ENCODE peak calls at places on chromosomes 13 and 19, in four cellular contexts. M is H9, H is cardiac muscle cell, G is mucosa of descending colon. O is an unnamed sample.

GRCh38 chr19:58581227-58582141 is 8.3 kb upstream of the MZF1 start:
- DNase-seq in M (peak), H (peak), G (peak), O (peak)

GRCh38 chr13:50635504-50635903 is 208.0 kb downstream of the DLEU7 start:
- DNase-seq in M (no peak), H (no peak), G (peak), O (no peak)

GRCh38 chr13:40113644-40114304 is 458.3 kb downstream of the COG6 start:
- DNase-seq in M (no peak), H (no peak), G (no peak), O (no peak)

GRCh38 chr19:38657633-38658222 is 10.3 kb downstream of the ACTN4 start:
- DNase-seq in M (no peak), H (no peak), G (no peak), O (no peak)

GRCh38 chr19:47765522-47766358 is 12.8 kb upstream of the SELENOW start:
- DNase-seq in M (peak), H (peak), G (peak), O (no peak)

GRCh38 chr13:39209731-39210633 is 171.7 kb downstream of the NHLRC3 start:
- DNase-seq in M (no peak), H (no peak), G (no peak), O (no peak)

GRCh38 chr19:38143847-38144246 is 80.2 kb downstream of the DPF1 start:
- DNase-seq in M (no peak), H (no peak), G (no peak), O (no peak)

GRCh38 chr19:38713227-38713649 is 31.0 kb downstream of the CAPN12 start:
- DNase-seq in M (no peak), H (no peak), G (no peak), O (no peak)

GRCh38 chr13:41458187-41458938 is 1.0 kb downstream of the RGCC start:
- DNase-seq in M (peak), H (peak), G (peak), O (no peak)

GRCh38 chr19:35205733-35206323 is 22.7 kb downstream of the FAM187B start:
- DNase-seq in M (no peak), H (no peak), G (no peak), O (no peak)

GRCh38 chr13:36965767-36966166 is 33.4 kb downstream of the ALG5 start:
- DNase-seq in M (no peak), H (no peak), G (no peak), O (no peak)

GRCh38 chr19:1026189-1027019 is at the start of gene CNN2:
- DNase-seq in M (peak), H (peak), G (peak), O (peak)

GRCh38 chr19:30305346-30306060 is 66.7 kb upstream of the ZNF536 start:
- DNase-seq in M (no peak), H (no peak), G (no peak), O (no peak)

GRCh38 chr19:13993554-13994308 is 12.4 kb downstream of the RFX1 start:
- DNase-seq in M (no peak), H (no peak), G (no peak), O (no peak)

GRCh38 chr13:111323950-111324651 is 3.7 kb downstream of the TEX29 start:
- DNase-seq in M (peak), H (no peak), G (no peak), O (no peak)

GRCh38 chr19:45468159-45468651 is 409 bp downstream of the FOSB start:
- DNase-seq in M (no peak), H (peak), G (no peak), O (peak)

GRCh38 chr19:11480081-11480926 is 542 bp downstream of the ELAVL3 start:
- DNase-seq in M (no peak), H (no peak), G (no peak), O (no peak)

GRCh38 chr19:28884786-28885476 is 328.0 kb downstream of the UQCRFS1 start:
- DNase-seq in M (no peak), H (no peak), G (no peak), O (no peak)

GRCh38 chr13:36675213-36675536 is 1.4 kb downstream of the SERTM1 start:
- DNase-seq in M (no peak), H (no peak), G (no peak), O (no peak)

GRCh38 chr13:41694902-41695301 is 237.6 kb downstream of the RGCC start:
- DNase-seq in M (no peak), H (peak), G (peak), O (no peak)

GRCh38 chr13:42754801-42755513 is 26.4 kb upstream of the FAM216B start:
- DNase-seq in M (no peak), H (no peak), G (no peak), O (no peak)

GRCh38 chr13:31278874-31279273 is 79.1 kb downstream of the B3GLCT start:
- DNase-seq in M (no peak), H (no peak), G (no peak), O (no peak)

GRCh38 chr13:107870400-107870799 is 344.9 kb downstream of the LIG4 start:
- DNase-seq in M (no peak), H (no peak), G (no peak), O (no peak)

GRCh38 chr19:15213715-15214381 is 13.1 kb upstream of the NOTCH3 start:
- DNase-seq in M (no peak), H (no peak), G (no peak), O (no peak)

GRCh38 chr19:38263696-38264485 is 482 bp upstream of the SPINT2 start:
- DNase-seq in M (peak), H (no peak), G (peak), O (peak)

GRCh38 chr13:102838982-102839381 is 6.8 kb upstream of the ERCC5 start:
- DNase-seq in M (no peak), H (no peak), G (no peak), O (no peak)

GRCh38 chr13:24012648-24013047 is 115.3 kb upstream of the C1QTNF9B start:
- DNase-seq in M (no peak), H (no peak), G (no peak), O (no peak)

GRCh38 chr13:55437162-55437561 is 1703.6 kb upstream of the PRR20A start:
- DNase-seq in M (no peak), H (no peak), G (no peak), O (no peak)

GRCh38 chr13:64912141-64912540 is 2318.0 kb downstream of the PCDH9 start:
- DNase-seq in M (no peak), H (no peak), G (no peak), O (no peak)

GRCh38 chr13:27487776-27488175 is 37.4 kb upstream of the MTIF3 start:
- DNase-seq in M (no peak), H (no peak), G (no peak), O (no peak)

GRCh38 chr13:51453308-51453958 is 597 bp upstream of the INTS6 start:
- DNase-seq in M (no peak), H (no peak), G (peak), O (peak)

GRCh38 chr13:24713022-24713421 is 32.8 kb downstream of the ATP12A start:
- DNase-seq in M (no peak), H (peak), G (no peak), O (no peak)

GRCh38 chr19:6772028-6772865 is at the start of gene VAV1:
- DNase-seq in M (peak), H (no peak), G (peak), O (no peak)

GRCh38 chr13:53499551-53499950 is 470.9 kb downstream of the OLFM4 start:
- DNase-seq in M (no peak), H (no peak), G (no peak), O (no peak)

GRCh38 chr13:27001705-27002104 is 169.9 kb downstream of the USP12 start:
- DNase-seq in M (no peak), H (no peak), G (no peak), O (no peak)

GRCh38 chr19:4832776-4833175 is 1.3 kb upstream of the TICAM1 start:
- DNase-seq in M (no peak), H (no peak), G (no peak), O (no peak)

GRCh38 chr19:572891-573825 is 762 bp downstream of the BSG start:
- DNase-seq in M (peak), H (peak), G (peak), O (no peak)

GRCh38 chr13:26867451-26868067 is 107.0 kb upstream of the GPR12 start:
- DNase-seq in M (no peak), H (peak), G (peak), O (peak)

DNA sequence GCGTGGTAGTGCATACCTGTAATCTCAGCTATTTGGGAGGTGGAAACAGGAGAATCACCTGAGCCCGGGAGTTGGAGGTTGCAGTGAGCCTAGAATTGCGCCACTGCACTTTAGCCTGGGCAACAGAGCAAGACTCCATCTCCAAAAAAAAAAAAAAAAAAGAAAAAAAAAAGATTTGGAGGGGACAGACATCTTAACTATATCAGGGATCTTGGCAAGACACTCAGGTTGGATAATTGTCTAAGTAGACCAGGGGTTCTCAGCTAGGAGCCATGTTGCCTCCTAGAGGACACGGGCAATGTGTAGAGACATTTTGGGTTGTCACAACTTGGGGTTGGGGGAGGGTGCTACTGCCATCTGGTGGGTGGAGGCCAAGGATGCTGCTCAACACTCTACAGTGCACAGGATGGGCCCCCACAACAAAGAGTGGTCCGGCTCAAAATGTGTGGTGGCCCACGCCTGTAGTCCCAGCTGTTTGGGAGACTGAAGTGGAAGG is 1.9 kb upstream of the ZNF580 start:
- DNase-seq in M (peak), H (peak), G (peak), O (no peak)
- TF ChIP-seq CTCF in M (peak), H (peak), G (no peak), O (no peak)

GRCh38 chr13:71067164-71067815 is 799.7 kb downstream of the DACH1 start:
- DNase-seq in M (no peak), H (peak), G (peak), O (no peak)
- TF ChIP-seq CTCF in M (peak), H (no peak), G (no peak), O (no peak)

DNA sequence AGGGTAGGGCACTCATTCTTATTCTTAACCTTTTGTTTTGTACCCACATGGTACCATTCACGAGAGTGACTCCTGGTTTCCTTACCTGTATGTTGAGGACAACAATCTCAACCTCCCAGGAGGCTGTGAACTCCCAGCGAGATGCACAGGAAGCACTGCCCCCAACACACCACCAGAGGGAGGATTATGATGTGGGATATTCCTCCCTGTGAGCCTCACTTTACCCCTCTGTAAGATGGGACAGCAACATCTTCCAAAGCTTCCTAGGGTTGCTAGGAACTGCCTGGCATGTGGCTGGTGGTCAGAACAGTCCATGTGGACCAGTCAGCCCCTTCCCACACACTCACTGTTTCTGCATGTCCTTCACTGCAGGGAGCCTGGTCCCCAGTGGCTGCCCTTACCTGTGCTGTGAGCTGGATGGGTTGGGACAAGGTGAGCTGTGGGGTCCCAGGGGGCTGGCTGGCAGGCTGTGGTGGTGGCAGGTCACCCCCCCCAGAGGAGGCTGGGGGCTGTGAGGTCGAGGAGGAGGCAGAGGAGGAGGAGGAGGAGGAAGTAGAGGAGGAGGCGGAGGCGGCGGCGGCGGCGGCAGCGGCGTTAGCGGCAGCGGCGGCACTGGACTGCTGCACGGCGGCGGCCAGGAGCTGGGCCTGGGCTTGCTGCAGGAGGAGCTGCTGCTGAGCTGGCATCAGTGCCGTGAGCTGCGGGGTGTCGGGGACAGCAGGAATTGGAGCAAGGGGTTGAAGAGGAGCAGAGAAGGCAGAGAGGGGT is 15.8 kb downstream of the POU2F2 start:
- DNase-seq in M (no peak), H (no peak), G (no peak), O (no peak)
- TF ChIP-seq CTCF in M (peak), H (no peak), G (no peak), O (peak)

DNA sequence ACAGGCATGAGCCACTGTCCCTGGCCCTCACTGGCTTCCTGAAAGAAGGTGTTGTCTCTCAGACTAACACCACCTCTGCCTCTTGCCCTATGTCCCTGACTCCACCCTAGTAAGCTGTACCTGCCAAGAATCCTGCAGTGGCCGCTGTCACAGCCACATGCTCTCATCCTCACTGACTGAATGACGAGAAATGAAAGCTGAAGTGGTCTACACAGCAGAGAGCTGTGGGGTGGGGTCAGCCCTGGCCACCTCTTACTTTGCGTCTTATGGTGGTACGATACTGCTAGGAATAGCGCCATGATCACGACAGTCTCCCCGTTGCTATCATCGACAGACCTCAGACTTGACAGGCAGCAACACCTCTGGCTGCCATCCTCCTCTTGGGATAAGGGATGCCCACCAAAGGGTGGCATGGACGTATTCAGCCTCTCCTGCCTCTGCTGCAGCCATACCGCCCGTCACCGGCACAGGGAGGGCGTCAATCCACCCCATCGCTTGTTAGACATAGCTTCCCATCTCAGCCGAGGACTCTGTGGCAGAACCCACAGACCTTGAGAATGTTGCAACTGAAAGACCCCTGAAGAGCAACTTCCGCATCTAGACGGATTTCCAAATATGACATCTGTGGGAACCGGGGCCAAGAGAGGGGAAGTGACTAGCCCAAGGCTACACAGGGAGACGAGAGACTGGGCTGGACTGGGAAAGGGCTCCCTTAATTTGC is 809 bp downstream of the MYO1F start:
- DNase-seq in M (no peak), H (no peak), G (peak), O (no peak)
- TF ChIP-seq CTCF in M (no peak), H (no peak), G (no peak), O (no peak)

DNA sequence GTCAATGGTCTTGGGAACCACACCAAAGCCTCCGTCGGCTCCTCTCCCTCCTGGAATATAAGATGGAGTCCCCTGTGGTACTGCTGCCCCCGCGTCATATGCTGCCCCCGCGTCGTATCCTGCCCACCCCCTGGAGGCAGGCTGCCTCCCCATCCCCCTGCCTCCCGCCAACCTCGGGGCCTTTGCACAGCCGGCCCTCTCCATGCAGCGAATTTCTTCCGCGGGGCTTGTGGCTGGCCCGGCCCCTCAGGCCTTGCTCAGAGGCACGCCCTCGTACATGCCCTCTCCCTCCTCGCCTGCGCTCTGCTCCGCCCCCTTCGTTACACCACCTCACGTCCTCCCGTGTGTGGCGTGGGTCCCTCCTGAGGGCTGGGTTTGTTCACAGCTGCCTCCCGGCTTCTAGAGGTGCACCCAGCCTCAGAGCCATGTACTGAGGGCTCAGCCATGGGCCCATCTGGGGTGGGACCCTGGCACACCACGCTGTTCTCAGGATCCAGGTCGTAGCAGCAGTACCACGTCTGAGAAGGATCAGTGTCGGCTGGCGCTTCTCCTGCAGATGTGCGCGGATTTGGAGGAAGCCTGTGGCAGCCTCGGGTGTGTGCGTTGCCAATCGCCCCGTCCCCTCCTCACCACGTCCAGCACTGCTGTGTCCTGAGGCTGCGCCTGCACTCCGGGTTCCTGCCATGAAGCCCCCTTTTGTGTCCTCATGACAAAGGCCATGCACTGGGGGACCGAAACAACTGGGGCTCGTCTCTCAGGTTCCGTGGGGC is 47.7 kb downstream of the MCF2L start:
- DNase-seq in M (no peak), H (no peak), G (no peak), O (no peak)
- TF ChIP-seq CTCF in M (no peak), H (no peak), G (no peak), O (no peak)

O was measured in mesothelial cell of epicardium.